ENCODE peak calls at places on chromosomes 3 and 15, in eight cellular contexts. Q is cardiac muscle cell; X is vagina; T is neuronal stem cell; G is RWPE2; N is GM23338; H is CD8-positive, alpha-beta T cell; V is CD8-positive, alpha-beta memory T cell. O is an unnamed sample. For H3K4me1, the result is how much of the 10 kb centered on the place peaks cover.

GRCh38 chr3:107258285-107258684 is 119.0 kb upstream of the CCDC54 start:
- DNase-seq in Q (peak), T (no peak), V (no peak), H (no peak), G (no peak), N (no peak), X (no peak), O (no peak)

GRCh38 chr3:150765949-150766720 is 3.2 kb upstream of the SIAH2 start:
- DNase-seq in X (no peak), H (no peak), Q (peak), N (peak), V (no peak), T (no peak), G (no peak), O (no peak)

GRCh38 chr3:28502555-28502954 is 153.9 kb upstream of the AZI2 start:
- DNase-seq in V (no peak), T (no peak), H (no peak), Q (no peak), N (no peak), G (no peak), X (no peak), O (no peak)

GRCh38 chr15:90165659-90166489 is 35.3 kb upstream of the SEMA4B start:
- DNase-seq in H (no peak), X (no peak), G (peak), T (no peak), V (no peak), N (no peak), Q (peak), O (no peak)

GRCh38 chr3:126511291-126511690 is 6.3 kb downstream of the UROC1 start:
- DNase-seq in Q (no peak), X (no peak), T (no peak), N (no peak), G (peak), H (no peak), V (no peak), O (no peak)

GRCh38 chr3:30628931-30629590 is 22.7 kb downstream of the TGFBR2 start:
- DNase-seq in T (no peak), V (no peak), X (no peak), Q (peak), N (no peak), G (no peak), H (no peak), O (no peak)

GRCh38 chr3:152885066-152885465 is 50.1 kb downstream of the P2RY1 start:
- DNase-seq in G (no peak), Q (no peak), V (no peak), N (no peak), T (no peak), H (no peak), X (no peak), O (no peak)

GRCh38 chr3:187808466-187809291 is 63.4 kb upstream of the BCL6 start:
- DNase-seq in N (peak), V (no peak), X (no peak), H (no peak), Q (no peak), G (no peak), T (no peak), O (no peak)

GRCh38 chr3:52109556-52110380 is 44.5 kb downstream of the POC1A start:
- DNase-seq in T (no peak), Q (peak), H (no peak), V (no peak), G (no peak), N (no peak), X (no peak), O (no peak)

GRCh38 chr3:182713743-182714517 is 79.4 kb upstream of the ATP11B start:
- DNase-seq in Q (peak), T (no peak), X (no peak), H (no peak), V (no peak), N (peak), G (no peak), O (no peak)

DNA sequence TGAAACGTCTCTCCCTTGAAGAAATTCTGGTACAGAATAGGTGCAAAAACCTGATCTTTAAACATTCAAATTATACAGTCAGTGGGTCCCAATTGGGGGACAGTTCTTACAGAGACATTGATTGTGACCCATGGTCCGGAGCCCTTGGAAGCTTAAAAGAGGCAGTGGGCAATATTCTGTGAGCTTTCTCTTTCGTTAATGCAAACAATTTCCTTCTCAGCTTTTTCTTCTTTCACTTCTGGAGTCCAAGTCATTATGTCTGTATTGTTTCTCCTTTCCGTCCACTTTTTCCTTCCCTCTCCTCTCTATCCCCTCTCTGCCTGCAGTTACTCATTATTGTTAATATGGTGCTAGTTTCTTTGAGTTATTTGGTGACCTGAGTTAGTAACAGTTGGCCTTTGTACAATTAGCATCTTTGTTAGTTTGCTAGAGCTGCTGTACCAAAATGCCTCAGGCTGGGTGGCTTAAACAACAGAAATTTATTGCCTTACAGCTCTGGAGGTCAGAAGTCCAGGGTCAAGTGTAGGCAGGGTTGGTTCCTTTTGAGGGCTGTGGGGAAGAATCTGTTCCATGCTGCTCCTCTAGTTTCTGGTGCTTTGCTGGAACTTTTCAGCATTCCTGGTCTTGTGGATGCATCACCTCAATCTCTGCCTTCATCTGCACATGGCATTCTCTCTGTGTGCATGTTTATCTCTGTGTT is 102.6 kb downstream of the GMPS start:
- DNase-seq in V (no peak), X (no peak), T (no peak), H (no peak), G (no peak), Q (no peak), N (no peak), O (no peak)
- H3K4me3 ChIP-seq in V (no peak), X (no peak), T (no peak), H (no peak), G (no peak), Q (no peak), N (no peak), O (no peak)

DNA sequence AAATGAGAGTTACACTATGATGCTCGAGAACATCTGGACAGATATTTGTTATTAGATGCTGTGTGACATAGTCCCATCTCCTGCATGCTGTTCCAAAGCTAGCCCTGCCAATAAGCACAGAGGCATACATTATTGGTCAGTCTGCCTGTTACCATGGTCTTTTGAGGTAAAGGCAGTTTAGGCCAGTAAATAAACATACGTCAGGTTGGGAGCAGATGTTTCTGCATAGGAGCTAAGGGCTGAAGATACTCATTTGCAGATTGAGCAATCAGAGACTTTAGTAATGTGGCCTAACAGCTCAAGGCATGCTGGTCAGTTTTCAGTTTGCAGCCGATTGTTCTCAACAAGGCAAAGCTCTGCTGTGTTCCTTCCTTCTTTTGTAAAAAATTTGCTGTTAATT is 192.9 kb downstream of the ADAMTSL3 start:
- DNase-seq in V (no peak), G (no peak), Q (peak), H (no peak), T (no peak), X (no peak), N (no peak), O (no peak)
- H3K4me1 ChIP-seq in V (under half), G (half or more), Q (under half), H (under half), T (under half), X (under half), N (under half), O (under half)

GRCh38 chr3:160754855-160755747 is 930 bp upstream of the PPM1L start:
- DNase-seq in N (peak), H (peak), V (peak), X (no peak), G (peak), Q (peak), T (peak), O (peak)

GRCh38 chr3:160755776-160756304 is at the start of gene PPM1L:
- DNase-seq in V (peak), Q (peak), X (no peak), G (peak), T (peak), H (peak), N (peak), O (peak)

GRCh38 chr3:160756907-160757623 is 1.0 kb downstream of the PPM1L start:
- DNase-seq in T (peak), X (no peak), G (no peak), Q (no peak), H (peak), V (peak), N (peak), O (no peak)

GRCh38 chr3:160758929-160759577 is 3.0 kb downstream of the PPM1L start:
- DNase-seq in X (no peak), H (no peak), N (no peak), G (no peak), V (no peak), T (no peak), Q (no peak), O (no peak)

GRCh38 chr3:160757624-160758106 is 1.6 kb downstream of the PPM1L start:
- DNase-seq in Q (no peak), T (peak), N (peak), H (no peak), G (no peak), V (no peak), X (no peak), O (no peak)
- H3K4me3 ChIP-seq in Q (peak), T (peak), N (peak), H (peak), G (no peak), V (no peak), X (peak), O (no peak)

GRCh38 chr3:81732642-81733041 is 28.8 kb downstream of the GBE1 start:
- DNase-seq in V (no peak), T (no peak), Q (no peak), H (no peak), G (no peak), N (no peak), X (no peak), O (no peak)
- H3K4me1 ChIP-seq in V (under half), T (under half), Q (under half), H (under half), G (under half), N (under half), X (under half), O (under half)

O was measured in effector memory CD4-positive, alpha-beta T cell.